ENCODE peak calls at places on chromosomes 11 and 22, in eight cellular contexts. One of them, this sample, is unnamed.

GRCh38 chr11:87460842-87461637 is 423.3 kb downstream of the TMEM135 start:
- DNase-seq in foreskin fibroblast: no peak
- DNase-seq in upper lobe of right lung: no peak
- DNase-seq in Calu3: no peak
- DNase-seq in cardiac muscle cell: no peak
- DNase-seq in keratinocyte: no peak
- DNase-seq in GM19239: no peak
- DNase-seq in heart left ventricle: no peak
- DNase-seq in this sample: no peak

GRCh38 chr11:97140885-97141494 is 751.2 kb downstream of the JRKL start:
- DNase-seq in foreskin fibroblast: peak
- DNase-seq in upper lobe of right lung: no peak
- DNase-seq in Calu3: no peak
- DNase-seq in cardiac muscle cell: peak
- DNase-seq in keratinocyte: no peak
- DNase-seq in GM19239: no peak
- DNase-seq in heart left ventricle: no peak
- DNase-seq in this sample: no peak

GRCh38 chr11:1372660-1373059 is 17.1 kb upstream of the BRSK2 start:
- DNase-seq in foreskin fibroblast: no peak
- DNase-seq in upper lobe of right lung: no peak
- DNase-seq in Calu3: no peak
- DNase-seq in cardiac muscle cell: no peak
- DNase-seq in keratinocyte: no peak
- DNase-seq in GM19239: no peak
- DNase-seq in heart left ventricle: no peak
- DNase-seq in this sample: peak

GRCh38 chr11:68472778-68473177 is 12.2 kb downstream of the PPP6R3 start:
- DNase-seq in foreskin fibroblast: no peak
- DNase-seq in upper lobe of right lung: no peak
- DNase-seq in Calu3: no peak
- DNase-seq in cardiac muscle cell: no peak
- DNase-seq in keratinocyte: no peak
- DNase-seq in GM19239: no peak
- DNase-seq in heart left ventricle: no peak
- DNase-seq in this sample: no peak

GRCh38 chr11:32333335-32333991 is 101.9 kb downstream of the WT1 start:
- DNase-seq in foreskin fibroblast: peak
- DNase-seq in upper lobe of right lung: peak
- DNase-seq in Calu3: peak
- DNase-seq in cardiac muscle cell: peak
- DNase-seq in keratinocyte: no peak
- DNase-seq in GM19239: peak
- DNase-seq in heart left ventricle: peak
- DNase-seq in this sample: peak

GRCh38 chr11:86416494-86416893 is 41.8 kb downstream of the CCDC81 start:
- DNase-seq in foreskin fibroblast: peak
- DNase-seq in upper lobe of right lung: no peak
- DNase-seq in Calu3: no peak
- DNase-seq in cardiac muscle cell: no peak
- DNase-seq in keratinocyte: no peak
- DNase-seq in GM19239: no peak
- DNase-seq in heart left ventricle: no peak
- DNase-seq in this sample: no peak

GRCh38 chr22:23369054-23369685 is 188.9 kb downstream of the BCR start:
- DNase-seq in foreskin fibroblast: no peak
- DNase-seq in upper lobe of right lung: no peak
- DNase-seq in Calu3: no peak
- DNase-seq in cardiac muscle cell: no peak
- DNase-seq in keratinocyte: no peak
- DNase-seq in GM19239: no peak
- DNase-seq in heart left ventricle: no peak
- DNase-seq in this sample: no peak

GRCh38 chr11:67581469-67581868 is 2.1 kb upstream of the GSTP1 start:
- DNase-seq in foreskin fibroblast: no peak
- DNase-seq in upper lobe of right lung: no peak
- DNase-seq in Calu3: peak
- DNase-seq in cardiac muscle cell: no peak
- DNase-seq in keratinocyte: no peak
- DNase-seq in GM19239: no peak
- DNase-seq in heart left ventricle: no peak
- DNase-seq in this sample: no peak

GRCh38 chr11:119567667-119568582 is 145.0 kb upstream of the THY1 start:
- DNase-seq in foreskin fibroblast: peak
- DNase-seq in upper lobe of right lung: no peak
- DNase-seq in Calu3: no peak
- DNase-seq in cardiac muscle cell: peak
- DNase-seq in keratinocyte: no peak
- DNase-seq in GM19239: no peak
- DNase-seq in heart left ventricle: no peak
- DNase-seq in this sample: no peak

GRCh38 chr22:46430961-46431838 is 95.7 kb downstream of the TRMU start:
- DNase-seq in foreskin fibroblast: no peak
- DNase-seq in upper lobe of right lung: no peak
- DNase-seq in Calu3: no peak
- DNase-seq in cardiac muscle cell: no peak
- DNase-seq in keratinocyte: no peak
- DNase-seq in GM19239: no peak
- DNase-seq in heart left ventricle: no peak
- DNase-seq in this sample: no peak

GRCh38 chr11:78698612-78699011 is 123.9 kb upstream of the NARS2 start:
- DNase-seq in foreskin fibroblast: peak
- DNase-seq in upper lobe of right lung: no peak
- DNase-seq in Calu3: no peak
- DNase-seq in cardiac muscle cell: peak
- DNase-seq in keratinocyte: no peak
- DNase-seq in GM19239: no peak
- DNase-seq in heart left ventricle: peak
- DNase-seq in this sample: peak